ENCODE peak calls at places on chromosomes 13 and 19, in seven cellular contexts. W is omental fat pad, D is HFF-Myc, O is heart left ventricle, Z is IMR-90, L is left ventricle myocardium inferior, C is cardiac fibroblast. U is an unnamed sample.

GRCh38 chr13:91280806-91281205 is 66.7 kb upstream of the MIR17HG start:
- DNase-seq in W (no peak), D (no peak), O (no peak), Z (no peak), L (no peak), C (peak; percentile 1), U (no peak)

GRCh38 chr19:3115411-3115810 is 20.4 kb upstream of the GNA15 start:
- DNase-seq in W (no peak), D (no peak), O (no peak), Z (no peak), L (no peak), C (no peak), U (no peak)

GRCh38 chr19:28934626-28935025 is 278.3 kb downstream of the UQCRFS1 start:
- DNase-seq in W (no peak), D (no peak), O (no peak), Z (peak; percentile 40), L (no peak), C (peak; percentile 45), U (no peak)

GRCh38 chr19:28556371-28556770 is 656.6 kb downstream of the UQCRFS1 start:
- DNase-seq in W (no peak), D (no peak), O (no peak), Z (no peak), L (no peak), C (no peak), U (no peak)

GRCh38 chr19:38228491-38229439 is 4.7 kb upstream of the DPF1 start:
- DNase-seq in W (no peak), D (no peak), O (no peak), Z (no peak), L (no peak), C (no peak), U (no peak)

GRCh38 chr19:12946092-12946845 is 607 bp downstream of the RAD23A start:
- DNase-seq in W (no peak), D (no peak), O (peak; percentile 75), Z (peak; percentile 80), L (peak; percentile 62), C (peak; percentile 83), U (peak; percentile 84)

GRCh38 chr19:45075215-45076028 is 856 bp downstream of the ZNF296 start:
- DNase-seq in W (no peak), D (no peak), O (peak; percentile 77), Z (no peak), L (peak; percentile 67), C (peak; percentile 18), U (no peak)

GRCh38 chr19:47471733-47472457 is at the start of gene SLC8A2:
- DNase-seq in W (no peak), D (no peak), O (peak; percentile 79), Z (peak; percentile 77), L (peak; percentile 63), C (peak; percentile 57), U (peak; percentile 92)

GRCh38 chr13:52463526-52463925 is 8.2 kb downstream of the CKAP2 start:
- DNase-seq in W (no peak), D (no peak), O (no peak), Z (no peak), L (no peak), C (no peak), U (no peak)

GRCh38 chr13:72864142-72865035 is 82.5 kb downstream of the PIBF1 start:
- DNase-seq in W (no peak), D (peak; percentile 30), O (no peak), Z (peak; percentile 69), L (no peak), C (peak; percentile 15), U (no peak)

GRCh38 chr13:36310417-36311108 is 12.9 kb upstream of the CCDC169 start:
- DNase-seq in W (no peak), D (no peak), O (no peak), Z (peak; percentile 38), L (no peak), C (no peak), U (no peak)

GRCh38 chr19:958967-959685 is 25.0 kb upstream of the WDR18 start:
- DNase-seq in W (no peak), D (no peak), O (no peak), Z (peak; percentile 67), L (no peak), C (peak; percentile 44), U (no peak)

GRCh38 chr13:33349996-33350826 is 64.7 kb upstream of the STARD13 start:
- DNase-seq in W (no peak), D (no peak), O (peak; percentile 60), Z (peak; percentile 39), L (peak; percentile 65), C (peak; percentile 50), U (peak; percentile 69)

GRCh38 chr19:29271341-29271740 is 58.4 kb upstream of the UQCRFS1 start:
- DNase-seq in W (no peak), D (no peak), O (no peak), Z (no peak), L (no peak), C (no peak), U (peak; percentile 36)

GRCh38 chr19:5138606-5139594 is 170.0 kb downstream of the KDM4B start:
- DNase-seq in W (no peak), D (peak; percentile 66), O (peak; percentile 52), Z (peak; percentile 47), L (no peak), C (peak; percentile 70), U (no peak)
- TF ChIP-seq CTCF in W (no peak), D (no peak), O (no peak), Z (no peak), L (no peak), C (no peak), U (no peak)

GRCh38 chr19:43592800-43593350 is 3.1 kb downstream of the IRGQ start:
- DNase-seq in W (no peak), D (no peak), O (no peak), Z (no peak), L (no peak), C (no peak), U (no peak)

GRCh38 chr19:43586346-43586745 is 9.6 kb downstream of the IRGQ start:
- DNase-seq in W (no peak), D (no peak), O (no peak), Z (no peak), L (no peak), C (no peak), U (no peak)

GRCh38 chr19:43591904-43592772 is 3.8 kb downstream of the IRGQ start:
- DNase-seq in W (no peak), D (no peak), O (no peak), Z (no peak), L (no peak), C (no peak), U (no peak)

GRCh38 chr19:43589680-43590079 is 6.3 kb downstream of the IRGQ start:
- DNase-seq in W (no peak), D (no peak), O (no peak), Z (no peak), L (no peak), C (no peak), U (no peak)

DNA sequence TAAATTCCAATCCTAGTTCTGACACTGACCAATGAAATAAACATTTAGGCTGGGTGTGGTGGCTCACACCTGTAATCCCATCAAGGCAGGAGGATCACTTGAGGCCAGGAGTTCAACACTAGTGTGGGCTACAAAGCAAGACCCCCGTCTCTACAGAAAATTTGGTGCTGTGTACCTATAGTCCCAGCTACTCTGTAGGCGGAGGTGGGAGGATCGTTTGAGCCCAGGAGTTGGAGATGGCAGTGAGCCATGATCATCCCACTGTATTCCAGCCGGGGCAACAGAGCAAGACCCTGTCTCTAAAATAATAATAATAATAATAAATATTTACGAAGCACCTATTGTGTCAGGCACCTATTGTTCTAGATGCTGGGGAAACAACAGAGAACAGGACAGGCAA is 6.7 kb downstream of the IRGQ start:
- DNase-seq in W (no peak), D (no peak), O (no peak), Z (no peak), L (no peak), C (no peak), U (no peak)
- TF ChIP-seq CTCF in W (no peak), D (no peak), O (no peak), Z (no peak), L (no peak), C (no peak), U (no peak)

DNA sequence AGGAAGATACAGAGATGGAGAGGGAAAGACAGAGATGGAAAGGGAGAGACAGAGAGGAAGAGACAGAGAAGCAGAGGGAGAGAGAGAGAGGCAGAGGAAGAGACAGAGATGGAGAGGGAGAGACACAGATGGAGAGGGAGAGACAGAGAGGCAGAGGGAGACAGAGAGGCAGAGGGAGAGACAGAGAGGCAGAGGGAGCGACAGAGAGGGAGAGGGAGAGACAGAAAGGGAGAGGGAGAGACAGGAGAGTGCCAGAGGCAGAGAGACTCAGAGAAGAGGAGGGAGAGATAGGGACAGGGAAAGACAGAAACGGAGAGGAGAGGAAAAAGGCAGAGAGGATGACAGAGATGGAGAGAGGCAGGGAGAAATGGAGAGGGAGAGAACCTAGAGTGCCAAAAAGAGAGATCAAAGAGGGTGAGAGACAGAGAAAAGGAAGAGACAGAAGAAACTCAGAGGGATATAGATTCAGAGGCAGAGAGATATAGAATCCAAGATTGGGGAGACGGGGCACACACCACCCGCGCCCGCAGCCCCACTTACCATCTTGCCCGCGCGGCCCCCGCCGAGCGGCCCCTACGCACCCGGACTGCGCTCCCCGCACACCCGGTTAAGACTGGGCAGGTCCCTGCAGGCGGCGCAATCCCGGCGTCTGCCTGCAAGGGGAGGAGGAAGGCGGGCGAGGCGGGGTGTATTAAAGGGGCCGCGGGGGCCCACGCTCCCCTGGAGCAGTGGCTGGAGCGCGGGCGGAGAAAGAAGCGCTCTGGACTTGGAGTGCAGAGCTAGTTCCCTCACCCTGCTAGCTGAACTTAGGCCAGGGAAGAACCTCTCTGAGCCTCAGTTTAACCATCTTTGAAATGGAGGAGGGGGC is 10.7 kb downstream of the TM6SF2 start:
- DNase-seq in W (no peak), D (no peak), O (no peak), Z (no peak), L (no peak), C (no peak), U (no peak)
- TF ChIP-seq CTCF in W (no peak), D (no peak), O (no peak), Z (no peak), L (no peak), C (no peak), U (no peak)

GRCh38 chr13:99802416-99802815 is 169.2 kb downstream of the ZIC5 start:
- DNase-seq in W (no peak), D (no peak), O (no peak), Z (no peak), L (no peak), C (no peak), U (no peak)

GRCh38 chr13:99800004-99800403 is 171.6 kb downstream of the ZIC5 start:
- DNase-seq in W (no peak), D (no peak), O (no peak), Z (no peak), L (no peak), C (no peak), U (no peak)

GRCh38 chr13:99798756-99799155 is 172.8 kb downstream of the ZIC5 start:
- DNase-seq in W (no peak), D (no peak), O (no peak), Z (no peak), L (no peak), C (no peak), U (no peak)

GRCh38 chr13:99803141-99803540 is 168.4 kb downstream of the ZIC5 start:
- DNase-seq in W (no peak), D (no peak), O (no peak), Z (no peak), L (no peak), C (no peak), U (no peak)

DNA sequence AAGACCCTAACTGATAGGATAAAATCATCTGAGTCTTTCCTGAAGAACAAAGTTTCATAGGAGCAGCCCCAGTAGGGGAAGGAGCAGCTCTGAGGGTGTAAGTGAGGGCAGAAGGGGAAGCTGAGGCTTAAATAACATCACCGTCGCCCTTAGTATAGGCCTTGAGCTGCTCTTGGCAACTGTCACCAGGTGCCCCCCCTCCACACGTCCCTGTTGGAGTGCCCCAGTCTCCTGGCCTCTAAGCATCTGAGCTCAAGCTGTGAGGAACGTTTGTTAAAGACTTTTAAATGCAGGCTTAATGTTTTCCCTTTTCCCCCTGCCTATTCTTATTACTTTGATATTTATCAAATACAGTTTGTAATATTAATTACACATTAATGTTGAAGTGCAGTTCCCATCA is 170.6 kb downstream of the ZIC5 start:
- DNase-seq in W (no peak), D (no peak), O (no peak), Z (no peak), L (no peak), C (no peak), U (no peak)
- TF ChIP-seq CTCF in W (no peak), D (no peak), O (no peak), Z (no peak), L (no peak), C (no peak), U (no peak)